ENCODE peak calls at places on chromosomes 16 and 17, in nine cellular contexts. One of them, this sample, is unnamed.

GRCh38 chr16:14015948-14016347 is 55.2 kb upstream of the MRTFB start:
- DNase-seq in glomerular endothelial cell: peak
- DNase-seq in EH: peak
- DNase-seq in stimulated activated CD4-positive, alpha-beta T cell treated with anti-CD3 and anti-CD28 coated beads, Interleukin-4, amount 100 ng/mL, for 48 hours: no peak
- DNase-seq in PC-3: peak
- DNase-seq in HT1080: peak
- DNase-seq in NCI-H1417: no peak
- DNase-seq in HT-29: no peak
- DNase-seq in heart left ventricle: peak
- DNase-seq in this sample: peak

GRCh38 chr16:11768850-11769249 is 26.2 kb upstream of the TXNDC11 start:
- DNase-seq in EH: no peak
- DNase-seq in glomerular endothelial cell: no peak
- DNase-seq in HT1080: no peak
- DNase-seq in NCI-H1417: no peak
- DNase-seq in PC-3: no peak
- DNase-seq in stimulated activated CD4-positive, alpha-beta T cell treated with anti-CD3 and anti-CD28 coated beads, Interleukin-4, amount 100 ng/mL, for 48 hours: no peak
- DNase-seq in heart left ventricle: no peak
- DNase-seq in HT-29: no peak
- DNase-seq in this sample: no peak

GRCh38 chr17:59361916-59362810 is 30.7 kb downstream of the YPEL2 start:
- DNase-seq in HT1080: peak
- DNase-seq in glomerular endothelial cell: no peak
- DNase-seq in EH: peak
- DNase-seq in NCI-H1417: peak
- DNase-seq in heart left ventricle: no peak
- DNase-seq in PC-3: peak
- DNase-seq in stimulated activated CD4-positive, alpha-beta T cell treated with anti-CD3 and anti-CD28 coated beads, Interleukin-4, amount 100 ng/mL, for 48 hours: peak
- DNase-seq in HT-29: no peak
- DNase-seq in this sample: peak

GRCh38 chr16:69397821-69398521 is 12.2 kb upstream of the TERF2 start:
- DNase-seq in heart left ventricle: peak
- DNase-seq in PC-3: peak
- DNase-seq in HT1080: peak
- DNase-seq in glomerular endothelial cell: no peak
- DNase-seq in EH: peak
- DNase-seq in HT-29: peak
- DNase-seq in NCI-H1417: no peak
- DNase-seq in stimulated activated CD4-positive, alpha-beta T cell treated with anti-CD3 and anti-CD28 coated beads, Interleukin-4, amount 100 ng/mL, for 48 hours: no peak
- DNase-seq in this sample: peak

GRCh38 chr16:2485811-2486507 is 11.0 kb downstream of the TBC1D24 start:
- DNase-seq in HT-29: no peak
- DNase-seq in EH: no peak
- DNase-seq in HT1080: no peak
- DNase-seq in glomerular endothelial cell: no peak
- DNase-seq in heart left ventricle: no peak
- DNase-seq in NCI-H1417: no peak
- DNase-seq in stimulated activated CD4-positive, alpha-beta T cell treated with anti-CD3 and anti-CD28 coated beads, Interleukin-4, amount 100 ng/mL, for 48 hours: no peak
- DNase-seq in PC-3: no peak
- DNase-seq in this sample: no peak

GRCh38 chr16:85187002-85187401 is 74.7 kb upstream of the CIBAR2 start:
- DNase-seq in EH: peak
- DNase-seq in stimulated activated CD4-positive, alpha-beta T cell treated with anti-CD3 and anti-CD28 coated beads, Interleukin-4, amount 100 ng/mL, for 48 hours: no peak
- DNase-seq in HT-29: no peak
- DNase-seq in HT1080: no peak
- DNase-seq in PC-3: no peak
- DNase-seq in NCI-H1417: no peak
- DNase-seq in heart left ventricle: peak
- DNase-seq in glomerular endothelial cell: no peak
- DNase-seq in this sample: no peak

GRCh38 chr17:19242323-19242722 is 5.2 kb downstream of the EPN2 start:
- DNase-seq in PC-3: peak
- DNase-seq in stimulated activated CD4-positive, alpha-beta T cell treated with anti-CD3 and anti-CD28 coated beads, Interleukin-4, amount 100 ng/mL, for 48 hours: no peak
- DNase-seq in glomerular endothelial cell: no peak
- DNase-seq in heart left ventricle: no peak
- DNase-seq in EH: no peak
- DNase-seq in HT-29: peak
- DNase-seq in HT1080: no peak
- DNase-seq in NCI-H1417: no peak
- DNase-seq in this sample: no peak

GRCh38 chr17:49327835-49328784 is 33.9 kb downstream of the ZNF652 start:
- DNase-seq in HT-29: no peak
- DNase-seq in PC-3: peak
- DNase-seq in glomerular endothelial cell: no peak
- DNase-seq in heart left ventricle: no peak
- DNase-seq in HT1080: peak
- DNase-seq in NCI-H1417: no peak
- DNase-seq in stimulated activated CD4-positive, alpha-beta T cell treated with anti-CD3 and anti-CD28 coated beads, Interleukin-4, amount 100 ng/mL, for 48 hours: no peak
- DNase-seq in EH: no peak
- DNase-seq in this sample: no peak

GRCh38 chr17:72474740-72475477 is 354.1 kb downstream of the SOX9 start:
- DNase-seq in stimulated activated CD4-positive, alpha-beta T cell treated with anti-CD3 and anti-CD28 coated beads, Interleukin-4, amount 100 ng/mL, for 48 hours: no peak
- DNase-seq in NCI-H1417: no peak
- DNase-seq in EH: no peak
- DNase-seq in HT1080: no peak
- DNase-seq in HT-29: no peak
- DNase-seq in glomerular endothelial cell: no peak
- DNase-seq in heart left ventricle: no peak
- DNase-seq in PC-3: no peak
- DNase-seq in this sample: no peak

GRCh38 chr17:48631693-48632578 is 5.8 kb upstream of the HOXB9 start:
- DNase-seq in heart left ventricle: no peak
- DNase-seq in stimulated activated CD4-positive, alpha-beta T cell treated with anti-CD3 and anti-CD28 coated beads, Interleukin-4, amount 100 ng/mL, for 48 hours: no peak
- DNase-seq in EH: no peak
- DNase-seq in HT1080: no peak
- DNase-seq in glomerular endothelial cell: no peak
- DNase-seq in PC-3: no peak
- DNase-seq in HT-29: peak
- DNase-seq in NCI-H1417: no peak
- DNase-seq in this sample: no peak

GRCh38 chr17:60790205-60790604 is 112.6 kb downstream of the BCAS3 start:
- DNase-seq in HT-29: no peak
- DNase-seq in PC-3: no peak
- DNase-seq in NCI-H1417: no peak
- DNase-seq in stimulated activated CD4-positive, alpha-beta T cell treated with anti-CD3 and anti-CD28 coated beads, Interleukin-4, amount 100 ng/mL, for 48 hours: no peak
- DNase-seq in heart left ventricle: no peak
- DNase-seq in EH: no peak
- DNase-seq in HT1080: no peak
- DNase-seq in glomerular endothelial cell: no peak
- DNase-seq in this sample: no peak

GRCh38 chr17:850828-851759 is 68.9 kb downstream of the MRM3 start:
- DNase-seq in heart left ventricle: peak
- DNase-seq in stimulated activated CD4-positive, alpha-beta T cell treated with anti-CD3 and anti-CD28 coated beads, Interleukin-4, amount 100 ng/mL, for 48 hours: no peak
- DNase-seq in PC-3: no peak
- DNase-seq in EH: peak
- DNase-seq in NCI-H1417: no peak
- DNase-seq in HT-29: no peak
- DNase-seq in HT1080: no peak
- DNase-seq in glomerular endothelial cell: no peak
- DNase-seq in this sample: no peak

GRCh38 chr17:35998018-35998545 is 3.3 kb downstream of the CCL15 start:
- DNase-seq in stimulated activated CD4-positive, alpha-beta T cell treated with anti-CD3 and anti-CD28 coated beads, Interleukin-4, amount 100 ng/mL, for 48 hours: no peak
- DNase-seq in EH: no peak
- DNase-seq in glomerular endothelial cell: no peak
- DNase-seq in HT1080: no peak
- DNase-seq in NCI-H1417: no peak
- DNase-seq in PC-3: no peak
- DNase-seq in heart left ventricle: no peak
- DNase-seq in HT-29: no peak
- DNase-seq in this sample: no peak

GRCh38 chr16:73143681-73144370 is 95.9 kb upstream of the ZFHX3 start:
- DNase-seq in HT1080: no peak
- DNase-seq in EH: peak
- DNase-seq in HT-29: no peak
- DNase-seq in heart left ventricle: no peak
- DNase-seq in stimulated activated CD4-positive, alpha-beta T cell treated with anti-CD3 and anti-CD28 coated beads, Interleukin-4, amount 100 ng/mL, for 48 hours: no peak
- DNase-seq in NCI-H1417: no peak
- DNase-seq in glomerular endothelial cell: no peak
- DNase-seq in PC-3: no peak
- DNase-seq in this sample: no peak

GRCh38 chr17:18158022-18158600 is 25.5 kb upstream of the ALKBH5 start:
- DNase-seq in glomerular endothelial cell: no peak
- DNase-seq in heart left ventricle: peak
- DNase-seq in NCI-H1417: no peak
- DNase-seq in EH: peak
- DNase-seq in stimulated activated CD4-positive, alpha-beta T cell treated with anti-CD3 and anti-CD28 coated beads, Interleukin-4, amount 100 ng/mL, for 48 hours: peak
- DNase-seq in PC-3: peak
- DNase-seq in HT-29: peak
- DNase-seq in HT1080: no peak
- DNase-seq in this sample: peak

GRCh38 chr16:20971420-20971819 is 70.8 kb downstream of the LYRM1 start:
- DNase-seq in EH: no peak
- DNase-seq in PC-3: peak
- DNase-seq in stimulated activated CD4-positive, alpha-beta T cell treated with anti-CD3 and anti-CD28 coated beads, Interleukin-4, amount 100 ng/mL, for 48 hours: no peak
- DNase-seq in heart left ventricle: no peak
- DNase-seq in HT-29: no peak
- DNase-seq in HT1080: no peak
- DNase-seq in NCI-H1417: no peak
- DNase-seq in glomerular endothelial cell: no peak
- DNase-seq in this sample: peak

GRCh38 chr17:41849251-41849990 is 11.8 kb downstream of the KLHL10 start:
- DNase-seq in glomerular endothelial cell: no peak
- DNase-seq in heart left ventricle: no peak
- DNase-seq in HT1080: no peak
- DNase-seq in HT-29: no peak
- DNase-seq in EH: no peak
- DNase-seq in stimulated activated CD4-positive, alpha-beta T cell treated with anti-CD3 and anti-CD28 coated beads, Interleukin-4, amount 100 ng/mL, for 48 hours: no peak
- DNase-seq in PC-3: no peak
- DNase-seq in NCI-H1417: no peak
- DNase-seq in this sample: no peak

GRCh38 chr17:28405632-28406477 is at the start of gene SLC46A1:
- DNase-seq in NCI-H1417: peak
- DNase-seq in heart left ventricle: peak
- DNase-seq in PC-3: peak
- DNase-seq in EH: peak
- DNase-seq in stimulated activated CD4-positive, alpha-beta T cell treated with anti-CD3 and anti-CD28 coated beads, Interleukin-4, amount 100 ng/mL, for 48 hours: peak
- DNase-seq in HT1080: no peak
- DNase-seq in glomerular endothelial cell: no peak
- DNase-seq in HT-29: peak
- DNase-seq in this sample: peak

GRCh38 chr16:68445458-68445857 is 2.9 kb downstream of the SMPD3 start:
- DNase-seq in heart left ventricle: no peak
- DNase-seq in PC-3: peak
- DNase-seq in stimulated activated CD4-positive, alpha-beta T cell treated with anti-CD3 and anti-CD28 coated beads, Interleukin-4, amount 100 ng/mL, for 48 hours: peak
- DNase-seq in HT-29: peak
- DNase-seq in HT1080: peak
- DNase-seq in NCI-H1417: peak
- DNase-seq in EH: peak
- DNase-seq in glomerular endothelial cell: no peak
- DNase-seq in this sample: peak

GRCh38 chr17:34436607-34437006 is 73.6 kb upstream of the CCL1 start:
- DNase-seq in stimulated activated CD4-positive, alpha-beta T cell treated with anti-CD3 and anti-CD28 coated beads, Interleukin-4, amount 100 ng/mL, for 48 hours: no peak
- DNase-seq in NCI-H1417: no peak
- DNase-seq in glomerular endothelial cell: no peak
- DNase-seq in PC-3: no peak
- DNase-seq in heart left ventricle: no peak
- DNase-seq in HT1080: no peak
- DNase-seq in EH: no peak
- DNase-seq in HT-29: no peak
- DNase-seq in this sample: no peak

GRCh38 chr17:14351493-14351892 is 50.6 kb downstream of the HS3ST3B1 start:
- DNase-seq in HT1080: no peak
- DNase-seq in EH: peak
- DNase-seq in PC-3: no peak
- DNase-seq in glomerular endothelial cell: no peak
- DNase-seq in HT-29: no peak
- DNase-seq in NCI-H1417: no peak
- DNase-seq in stimulated activated CD4-positive, alpha-beta T cell treated with anti-CD3 and anti-CD28 coated beads, Interleukin-4, amount 100 ng/mL, for 48 hours: no peak
- DNase-seq in heart left ventricle: no peak
- DNase-seq in this sample: no peak

GRCh38 chr17:77011173-77012011 is 129.4 kb upstream of the SEC14L1 start:
- DNase-seq in PC-3: peak
- DNase-seq in glomerular endothelial cell: peak
- DNase-seq in heart left ventricle: no peak
- DNase-seq in HT-29: peak
- DNase-seq in EH: peak
- DNase-seq in NCI-H1417: peak
- DNase-seq in HT1080: peak
- DNase-seq in stimulated activated CD4-positive, alpha-beta T cell treated with anti-CD3 and anti-CD28 coated beads, Interleukin-4, amount 100 ng/mL, for 48 hours: peak
- DNase-seq in this sample: peak

GRCh38 chr16:19330801-19331484 is 45.4 kb downstream of the CLEC19A start:
- DNase-seq in PC-3: peak
- DNase-seq in EH: peak
- DNase-seq in heart left ventricle: no peak
- DNase-seq in stimulated activated CD4-positive, alpha-beta T cell treated with anti-CD3 and anti-CD28 coated beads, Interleukin-4, amount 100 ng/mL, for 48 hours: no peak
- DNase-seq in HT1080: peak
- DNase-seq in glomerular endothelial cell: no peak
- DNase-seq in HT-29: no peak
- DNase-seq in NCI-H1417: no peak
- DNase-seq in this sample: peak

GRCh38 chr16:21526923-21527807 is 72.2 kb upstream of the METTL9 start:
- DNase-seq in NCI-H1417: peak
- DNase-seq in heart left ventricle: peak
- DNase-seq in glomerular endothelial cell: no peak
- DNase-seq in EH: no peak
- DNase-seq in HT1080: no peak
- DNase-seq in HT-29: no peak
- DNase-seq in stimulated activated CD4-positive, alpha-beta T cell treated with anti-CD3 and anti-CD28 coated beads, Interleukin-4, amount 100 ng/mL, for 48 hours: no peak
- DNase-seq in PC-3: no peak
- DNase-seq in this sample: no peak

GRCh38 chr17:13940858-13941665 is 128.2 kb upstream of the COX10 start:
- DNase-seq in PC-3: peak
- DNase-seq in HT1080: peak
- DNase-seq in HT-29: peak
- DNase-seq in EH: peak
- DNase-seq in glomerular endothelial cell: no peak
- DNase-seq in NCI-H1417: no peak
- DNase-seq in stimulated activated CD4-positive, alpha-beta T cell treated with anti-CD3 and anti-CD28 coated beads, Interleukin-4, amount 100 ng/mL, for 48 hours: no peak
- DNase-seq in heart left ventricle: no peak
- DNase-seq in this sample: peak

GRCh38 chr17:559699-560378 is 154.8 kb downstream of the VPS53 start:
- DNase-seq in PC-3: peak
- DNase-seq in HT1080: peak
- DNase-seq in EH: peak
- DNase-seq in stimulated activated CD4-positive, alpha-beta T cell treated with anti-CD3 and anti-CD28 coated beads, Interleukin-4, amount 100 ng/mL, for 48 hours: no peak
- DNase-seq in NCI-H1417: no peak
- DNase-seq in glomerular endothelial cell: peak
- DNase-seq in HT-29: no peak
- DNase-seq in heart left ventricle: peak
- DNase-seq in this sample: peak

GRCh38 chr16:69754143-69754468 is 620 bp downstream of the NOB1 start:
- DNase-seq in EH: no peak
- DNase-seq in NCI-H1417: no peak
- DNase-seq in stimulated activated CD4-positive, alpha-beta T cell treated with anti-CD3 and anti-CD28 coated beads, Interleukin-4, amount 100 ng/mL, for 48 hours: no peak
- DNase-seq in PC-3: no peak
- DNase-seq in HT-29: no peak
- DNase-seq in HT1080: no peak
- DNase-seq in glomerular endothelial cell: no peak
- DNase-seq in heart left ventricle: no peak
- DNase-seq in this sample: no peak

GRCh38 chr16:1311738-1312458 is 2.5 kb downstream of the UBE2I start:
- DNase-seq in HT-29: no peak
- DNase-seq in glomerular endothelial cell: no peak
- DNase-seq in EH: no peak
- DNase-seq in PC-3: no peak
- DNase-seq in stimulated activated CD4-positive, alpha-beta T cell treated with anti-CD3 and anti-CD28 coated beads, Interleukin-4, amount 100 ng/mL, for 48 hours: no peak
- DNase-seq in HT1080: no peak
- DNase-seq in heart left ventricle: peak
- DNase-seq in NCI-H1417: no peak
- DNase-seq in this sample: no peak

GRCh38 chr16:49003022-49003421 is 278.6 kb downstream of the CBLN1 start:
- DNase-seq in HT1080: no peak
- DNase-seq in heart left ventricle: no peak
- DNase-seq in PC-3: no peak
- DNase-seq in HT-29: no peak
- DNase-seq in EH: no peak
- DNase-seq in stimulated activated CD4-positive, alpha-beta T cell treated with anti-CD3 and anti-CD28 coated beads, Interleukin-4, amount 100 ng/mL, for 48 hours: no peak
- DNase-seq in glomerular endothelial cell: no peak
- DNase-seq in NCI-H1417: no peak
- DNase-seq in this sample: no peak

GRCh38 chr16:81190667-81191066 is 47.8 kb upstream of the BCO1 start:
- DNase-seq in stimulated activated CD4-positive, alpha-beta T cell treated with anti-CD3 and anti-CD28 coated beads, Interleukin-4, amount 100 ng/mL, for 48 hours: no peak
- DNase-seq in HT1080: peak
- DNase-seq in PC-3: peak
- DNase-seq in heart left ventricle: no peak
- DNase-seq in NCI-H1417: no peak
- DNase-seq in glomerular endothelial cell: no peak
- DNase-seq in EH: peak
- DNase-seq in HT-29: no peak
- DNase-seq in this sample: no peak

GRCh38 chr17:78558181-78558850 is 18.9 kb downstream of the DNAH17 start:
- DNase-seq in PC-3: no peak
- DNase-seq in EH: no peak
- DNase-seq in HT-29: no peak
- DNase-seq in HT1080: no peak
- DNase-seq in heart left ventricle: no peak
- DNase-seq in NCI-H1417: no peak
- DNase-seq in glomerular endothelial cell: no peak
- DNase-seq in stimulated activated CD4-positive, alpha-beta T cell treated with anti-CD3 and anti-CD28 coated beads, Interleukin-4, amount 100 ng/mL, for 48 hours: no peak
- DNase-seq in this sample: no peak

This sample was measured in MCF 10A.